ENCODE peak calls at places on chromosome 19, in eight cellular contexts. One of them, this sample, is unnamed.

GRCh38 chr19:52786078-52786463 is 520 bp downstream of the ZNF600 start:
- DNase-seq in fibroblast of mammary gland: no peak
- DNase-seq in HepG2: no peak
- DNase-seq in transverse colon: peak
- DNase-seq in HFF-Myc: no peak
- DNase-seq in heart left ventricle: no peak
- DNase-seq in Peyer's patch: peak
- DNase-seq in nephron progenitor cell: peak
- DNase-seq in this sample: no peak

GRCh38 chr19:47243364-47243775 is 12.4 kb upstream of the BBC3 start:
- DNase-seq in fibroblast of mammary gland: no peak
- DNase-seq in HepG2: no peak
- DNase-seq in transverse colon: no peak
- DNase-seq in HFF-Myc: no peak
- DNase-seq in heart left ventricle: no peak
- DNase-seq in Peyer's patch: no peak
- DNase-seq in nephron progenitor cell: no peak
- DNase-seq in this sample: no peak

GRCh38 chr19:44741841-44742352 is 6.6 kb upstream of the BCL3 start:
- DNase-seq in fibroblast of mammary gland: peak
- DNase-seq in HepG2: peak
- DNase-seq in transverse colon: peak
- DNase-seq in HFF-Myc: peak
- DNase-seq in heart left ventricle: peak
- DNase-seq in Peyer's patch: peak
- DNase-seq in nephron progenitor cell: no peak
- DNase-seq in this sample: peak

GRCh38 chr19:15210323-15210774 is 9.6 kb upstream of the NOTCH3 start:
- DNase-seq in fibroblast of mammary gland: peak
- DNase-seq in HepG2: peak
- DNase-seq in transverse colon: no peak
- DNase-seq in HFF-Myc: no peak
- DNase-seq in heart left ventricle: peak
- DNase-seq in Peyer's patch: no peak
- DNase-seq in nephron progenitor cell: no peak
- DNase-seq in this sample: peak

GRCh38 chr19:7612282-7613274 is 16.8 kb downstream of the XAB2 start:
- DNase-seq in fibroblast of mammary gland: no peak
- DNase-seq in HepG2: no peak
- DNase-seq in transverse colon: no peak
- DNase-seq in HFF-Myc: no peak
- DNase-seq in heart left ventricle: no peak
- DNase-seq in Peyer's patch: no peak
- DNase-seq in nephron progenitor cell: no peak
- DNase-seq in this sample: no peak

GRCh38 chr19:14472202-14472961 is 2.8 kb downstream of the PTGER1 start:
- DNase-seq in fibroblast of mammary gland: peak
- DNase-seq in HepG2: no peak
- DNase-seq in transverse colon: peak
- DNase-seq in HFF-Myc: no peak
- DNase-seq in heart left ventricle: peak
- DNase-seq in Peyer's patch: peak
- DNase-seq in nephron progenitor cell: peak
- DNase-seq in this sample: peak

GRCh38 chr19:16588089-16588823 is 16.0 kb upstream of the SLC35E1 start:
- DNase-seq in fibroblast of mammary gland: peak
- DNase-seq in HepG2: no peak
- DNase-seq in transverse colon: peak
- DNase-seq in HFF-Myc: no peak
- DNase-seq in heart left ventricle: no peak
- DNase-seq in Peyer's patch: no peak
- DNase-seq in nephron progenitor cell: no peak
- DNase-seq in this sample: no peak

GRCh38 chr19:44202470-44202869 is 9.9 kb upstream of the ZNF227 start:
- DNase-seq in fibroblast of mammary gland: peak
- DNase-seq in HepG2: no peak
- DNase-seq in transverse colon: no peak
- DNase-seq in HFF-Myc: no peak
- DNase-seq in heart left ventricle: no peak
- DNase-seq in Peyer's patch: no peak
- DNase-seq in nephron progenitor cell: no peak
- DNase-seq in this sample: peak

GRCh38 chr19:39671739-39672363 is 16.1 kb downstream of the LGALS16 start:
- DNase-seq in fibroblast of mammary gland: peak
- DNase-seq in HepG2: peak
- DNase-seq in transverse colon: no peak
- DNase-seq in HFF-Myc: peak
- DNase-seq in heart left ventricle: no peak
- DNase-seq in Peyer's patch: no peak
- DNase-seq in nephron progenitor cell: peak
- DNase-seq in this sample: peak

GRCh38 chr19:49422407-49423277 is 599 bp downstream of the PTH2 start:
- DNase-seq in fibroblast of mammary gland: peak
- DNase-seq in HepG2: no peak
- DNase-seq in transverse colon: no peak
- DNase-seq in HFF-Myc: no peak
- DNase-seq in heart left ventricle: peak
- DNase-seq in Peyer's patch: no peak
- DNase-seq in nephron progenitor cell: peak
- DNase-seq in this sample: no peak

GRCh38 chr19:10747271-10747670 is 29.4 kb downstream of the DNM2 start:
- DNase-seq in fibroblast of mammary gland: no peak
- DNase-seq in HepG2: no peak
- DNase-seq in transverse colon: peak
- DNase-seq in HFF-Myc: no peak
- DNase-seq in heart left ventricle: no peak
- DNase-seq in Peyer's patch: peak
- DNase-seq in nephron progenitor cell: no peak
- DNase-seq in this sample: peak

GRCh38 chr19:8451885-8452284 is 7.1 kb downstream of the HNRNPM start:
- DNase-seq in fibroblast of mammary gland: peak
- DNase-seq in HepG2: peak
- DNase-seq in transverse colon: no peak
- DNase-seq in HFF-Myc: no peak
- DNase-seq in heart left ventricle: no peak
- DNase-seq in Peyer's patch: no peak
- DNase-seq in nephron progenitor cell: no peak
- DNase-seq in this sample: peak

GRCh38 chr19:51564791-51565190 is 6.3 kb upstream of the ZNF175 start:
- DNase-seq in fibroblast of mammary gland: no peak
- DNase-seq in HepG2: no peak
- DNase-seq in transverse colon: no peak
- DNase-seq in HFF-Myc: no peak
- DNase-seq in heart left ventricle: no peak
- DNase-seq in Peyer's patch: no peak
- DNase-seq in nephron progenitor cell: no peak
- DNase-seq in this sample: no peak

GRCh38 chr19:405138-405965 is 3.6 kb downstream of the C2CD4C start:
- DNase-seq in fibroblast of mammary gland: no peak
- DNase-seq in HepG2: no peak
- DNase-seq in transverse colon: peak
- DNase-seq in HFF-Myc: no peak
- DNase-seq in heart left ventricle: no peak
- DNase-seq in Peyer's patch: peak
- DNase-seq in nephron progenitor cell: no peak
- DNase-seq in this sample: no peak

GRCh38 chr19:54302252-54302651 is 10.7 kb downstream of the LILRA5 start:
- DNase-seq in fibroblast of mammary gland: no peak
- DNase-seq in HepG2: no peak
- DNase-seq in transverse colon: no peak
- DNase-seq in HFF-Myc: no peak
- DNase-seq in heart left ventricle: peak
- DNase-seq in Peyer's patch: no peak
- DNase-seq in nephron progenitor cell: no peak
- DNase-seq in this sample: no peak

GRCh38 chr19:55586976-55587668 is 6.5 kb upstream of the ZNF579 start:
- DNase-seq in fibroblast of mammary gland: peak
- DNase-seq in HepG2: peak
- DNase-seq in transverse colon: peak
- DNase-seq in HFF-Myc: peak
- DNase-seq in heart left ventricle: peak
- DNase-seq in Peyer's patch: peak
- DNase-seq in nephron progenitor cell: peak
- DNase-seq in this sample: peak

GRCh38 chr19:55632463-55632834 is 8.1 kb upstream of the ZNF784 start:
- DNase-seq in fibroblast of mammary gland: peak
- DNase-seq in HepG2: peak
- DNase-seq in transverse colon: peak
- DNase-seq in HFF-Myc: peak
- DNase-seq in heart left ventricle: peak
- DNase-seq in Peyer's patch: peak
- DNase-seq in nephron progenitor cell: peak
- DNase-seq in this sample: peak

GRCh38 chr19:14525729-14526128 is 3.7 kb upstream of the TECR start:
- DNase-seq in fibroblast of mammary gland: no peak
- DNase-seq in HepG2: no peak
- DNase-seq in transverse colon: no peak
- DNase-seq in HFF-Myc: no peak
- DNase-seq in heart left ventricle: no peak
- DNase-seq in Peyer's patch: no peak
- DNase-seq in nephron progenitor cell: no peak
- DNase-seq in this sample: peak

GRCh38 chr19:810077-810855 is 11.5 kb downstream of the PLPPR3 start:
- DNase-seq in fibroblast of mammary gland: no peak
- DNase-seq in HepG2: no peak
- DNase-seq in transverse colon: no peak
- DNase-seq in HFF-Myc: no peak
- DNase-seq in heart left ventricle: no peak
- DNase-seq in Peyer's patch: no peak
- DNase-seq in nephron progenitor cell: no peak
- DNase-seq in this sample: no peak

GRCh38 chr19:34124828-34125227 is 47.5 kb upstream of the LSM14A start:
- DNase-seq in fibroblast of mammary gland: peak
- DNase-seq in HepG2: peak
- DNase-seq in transverse colon: no peak
- DNase-seq in HFF-Myc: no peak
- DNase-seq in heart left ventricle: no peak
- DNase-seq in Peyer's patch: no peak
- DNase-seq in nephron progenitor cell: peak
- DNase-seq in this sample: no peak
- TF ChIP-seq CTCF in fibroblast of mammary gland: no peak
- TF ChIP-seq CTCF in HepG2: no peak
- TF ChIP-seq CTCF in transverse colon: no peak
- TF ChIP-seq CTCF in HFF-Myc: no peak
- TF ChIP-seq CTCF in heart left ventricle: no peak
- TF ChIP-seq CTCF in Peyer's patch: no peak
- TF ChIP-seq CTCF in nephron progenitor cell: no peak
- TF ChIP-seq CTCF in this sample: no peak

DNA sequence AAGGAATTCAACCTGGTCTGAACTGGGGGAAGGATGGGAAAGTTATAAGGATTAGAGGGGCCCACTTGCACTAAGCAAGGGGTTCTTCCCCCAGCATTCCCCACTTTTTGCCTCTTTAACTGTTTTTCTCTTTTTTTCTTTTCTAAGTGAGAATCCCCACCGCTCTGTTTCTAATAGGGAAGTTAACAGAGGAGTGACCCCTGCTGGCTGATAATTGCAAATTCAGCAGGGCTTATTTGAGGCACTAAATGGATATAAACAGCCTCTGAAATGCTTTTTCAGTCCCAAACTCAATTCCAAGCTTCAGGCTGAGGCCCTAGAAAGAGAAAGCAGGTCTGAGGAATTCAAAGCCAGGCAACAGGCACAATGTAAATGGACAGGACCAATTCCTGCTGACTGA is 38.2 kb upstream of the CEACAM21 start:
- DNase-seq in fibroblast of mammary gland: peak
- DNase-seq in HepG2: peak
- DNase-seq in transverse colon: no peak
- DNase-seq in HFF-Myc: no peak
- DNase-seq in heart left ventricle: no peak
- DNase-seq in Peyer's patch: no peak
- DNase-seq in nephron progenitor cell: no peak
- DNase-seq in this sample: peak
- TF ChIP-seq CTCF in fibroblast of mammary gland: peak
- TF ChIP-seq CTCF in HepG2: peak
- TF ChIP-seq CTCF in transverse colon: peak
- TF ChIP-seq CTCF in HFF-Myc: peak
- TF ChIP-seq CTCF in heart left ventricle: peak
- TF ChIP-seq CTCF in Peyer's patch: peak
- TF ChIP-seq CTCF in nephron progenitor cell: no peak
- TF ChIP-seq CTCF in this sample: peak

DNA sequence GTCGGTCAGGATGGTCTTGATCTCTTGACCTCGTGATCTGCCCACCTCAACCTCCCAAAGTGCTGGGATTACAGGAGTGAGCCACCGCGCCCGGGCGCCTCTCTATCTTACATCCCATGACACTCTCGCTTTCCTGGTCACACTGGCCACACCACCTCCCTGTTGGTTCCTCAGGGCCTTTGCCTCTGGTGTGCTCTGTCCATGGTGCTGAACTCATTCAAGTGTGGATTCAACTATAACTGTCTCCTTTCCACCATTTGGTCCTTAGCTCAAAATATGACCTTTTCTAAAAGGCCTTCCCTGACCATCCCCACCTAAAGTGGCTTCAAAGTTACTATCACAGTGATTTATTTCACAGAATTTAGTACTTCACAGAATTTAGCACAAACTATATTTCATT is 3.7 kb upstream of the SMIM17 start:
- DNase-seq in fibroblast of mammary gland: peak
- DNase-seq in HepG2: no peak
- DNase-seq in transverse colon: no peak
- DNase-seq in HFF-Myc: peak
- DNase-seq in heart left ventricle: no peak
- DNase-seq in Peyer's patch: no peak
- DNase-seq in nephron progenitor cell: peak
- DNase-seq in this sample: peak
- TF ChIP-seq CTCF in fibroblast of mammary gland: no peak
- TF ChIP-seq CTCF in HepG2: no peak
- TF ChIP-seq CTCF in transverse colon: no peak
- TF ChIP-seq CTCF in HFF-Myc: no peak
- TF ChIP-seq CTCF in heart left ventricle: no peak
- TF ChIP-seq CTCF in Peyer's patch: no peak
- TF ChIP-seq CTCF in nephron progenitor cell: no peak
- TF ChIP-seq CTCF in this sample: no peak

DNA sequence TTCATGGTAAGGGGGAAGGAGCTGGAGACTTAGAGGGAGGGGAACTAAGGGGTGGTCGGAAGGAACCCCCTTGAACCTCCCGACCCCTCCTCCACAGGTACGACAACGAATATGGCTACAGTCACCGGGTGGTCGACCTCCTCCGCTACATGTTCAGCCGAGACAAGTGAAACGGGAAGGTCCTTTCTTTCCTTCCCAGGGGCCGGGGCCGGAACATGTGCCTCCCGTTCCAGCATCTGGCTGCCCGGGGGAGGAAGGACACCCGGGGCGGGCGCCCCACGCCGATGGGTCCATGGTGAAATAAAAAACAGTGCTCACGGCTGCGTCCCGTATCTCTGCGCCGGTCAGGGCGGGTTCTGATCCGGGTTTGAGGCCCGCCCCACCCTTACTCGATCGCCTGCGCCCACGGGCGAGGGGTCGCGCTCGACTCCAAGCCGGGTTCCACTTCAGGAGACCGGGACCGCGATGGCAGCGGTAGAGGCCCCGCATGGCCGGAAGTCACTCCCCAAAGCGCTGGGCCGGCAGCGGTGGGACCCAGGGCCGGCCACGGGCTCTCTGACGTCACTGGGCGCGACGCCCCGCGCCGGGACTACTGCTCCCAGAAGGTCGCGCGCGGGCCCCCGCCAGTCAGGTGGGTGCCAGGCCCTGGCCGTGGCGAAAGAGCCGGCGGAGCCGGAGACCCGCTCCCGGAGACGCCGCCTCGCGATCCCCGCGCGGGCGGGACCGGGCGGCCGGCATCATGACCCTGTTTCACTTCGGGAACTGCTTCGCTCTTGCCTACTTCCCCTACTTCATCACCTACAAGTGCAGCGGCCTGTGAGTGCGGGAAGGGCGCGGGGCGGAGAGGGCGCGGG is at the start of gene TMEM147:
- DNase-seq in fibroblast of mammary gland: peak
- DNase-seq in HepG2: peak
- DNase-seq in transverse colon: peak
- DNase-seq in HFF-Myc: peak
- DNase-seq in heart left ventricle: peak
- DNase-seq in Peyer's patch: peak
- DNase-seq in nephron progenitor cell: peak
- DNase-seq in this sample: peak
- TF ChIP-seq CTCF in fibroblast of mammary gland: no peak
- TF ChIP-seq CTCF in HepG2: no peak
- TF ChIP-seq CTCF in transverse colon: no peak
- TF ChIP-seq CTCF in HFF-Myc: no peak
- TF ChIP-seq CTCF in heart left ventricle: no peak
- TF ChIP-seq CTCF in Peyer's patch: no peak
- TF ChIP-seq CTCF in nephron progenitor cell: no peak
- TF ChIP-seq CTCF in this sample: no peak